ENCODE peak calls at places on chromosomes 6 and 20, in six cellular contexts. H, F, J, V, Y and P are unnamed samples.

GRCh38 chr6:78502386-78502887 is 364.9 kb upstream of the IRAK1BP1 start:
- DNase-seq in H (no peak), F (no peak), J (no peak), V (no peak), Y (no peak), P (no peak)

GRCh38 chr6:159693128-159693893 is at the start of gene SOD2:
- DNase-seq in H (peak; percentile 79), F (peak; percentile 84), J (peak; percentile 93), V (peak; percentile 83), Y (peak; percentile 75), P (peak; percentile 90)

GRCh38 chr6:166683477-166683876 is 56.4 kb upstream of the RPS6KA2 start:
- DNase-seq in H (no peak), F (no peak), J (no peak), V (no peak), Y (no peak), P (no peak)

GRCh38 chr6:48542191-48542590 is 431.2 kb upstream of the PTCHD4 start:
- DNase-seq in H (no peak), F (no peak), J (no peak), V (no peak), Y (no peak), P (no peak)

GRCh38 chr6:33670971-33671370 is 40.5 kb downstream of the UQCC2 start:
- DNase-seq in H (no peak), F (no peak), J (no peak), V (no peak), Y (no peak), P (no peak)

GRCh38 chr6:36913082-36913481 is 27.3 kb downstream of the C6orf89 start:
- DNase-seq in H (no peak), F (no peak), J (no peak), V (no peak), Y (no peak), P (no peak)

GRCh38 chr6:95352064-95352463 is 225.3 kb upstream of the MANEA start:
- DNase-seq in H (no peak), F (no peak), J (no peak), V (no peak), Y (no peak), P (no peak)

GRCh38 chr6:137248702-137249101 is 29.5 kb upstream of the IFNGR1 start:
- DNase-seq in H (no peak), F (no peak), J (no peak), V (no peak), Y (no peak), P (no peak)

GRCh38 chr6:44956426-44956825 is 371.7 kb upstream of the RUNX2 start:
- DNase-seq in H (no peak), F (no peak), J (no peak), V (no peak), Y (no peak), P (no peak)

GRCh38 chr20:12207875-12208274 is 290.2 kb downstream of the BTBD3 start:
- DNase-seq in H (no peak), F (peak; percentile 8), J (no peak), V (no peak), Y (no peak), P (no peak)

GRCh38 chr6:90978046-90978445 is 391.2 kb upstream of the MAP3K7 start:
- DNase-seq in H (no peak), F (no peak), J (no peak), V (no peak), Y (no peak), P (no peak)

GRCh38 chr6:105452924-105453756 is 50.3 kb upstream of the PREP start:
- DNase-seq in H (peak; percentile 27), F (no peak), J (peak; percentile 28), V (peak; percentile 15), Y (no peak), P (peak; percentile 48)

GRCh38 chr6:142942805-142943227 is 2.2 kb downstream of the HIVEP2 start:
- DNase-seq in H (no peak), F (no peak), J (no peak), V (no peak), Y (no peak), P (peak; percentile 55)

GRCh38 chr20:60718743-60719142 is 533.3 kb upstream of the CDH4 start:
- DNase-seq in H (no peak), F (no peak), J (no peak), V (no peak), Y (no peak), P (no peak)

GRCh38 chr6:33721529-33721928 is 10.0 kb upstream of the UQCC2 start:
- DNase-seq in H (no peak), F (no peak), J (no peak), V (no peak), Y (no peak), P (no peak)

GRCh38 chr6:75221107-75221506 is 15.3 kb upstream of the COL12A1 start:
- DNase-seq in H (no peak), F (no peak), J (no peak), V (no peak), Y (no peak), P (no peak)

GRCh38 chr20:53915459-53916172 is 154.8 kb downstream of the BCAS1 start:
- DNase-seq in H (peak; percentile 97), F (peak; percentile 59), J (peak; percentile 96), V (peak; percentile 92), Y (peak; percentile 80), P (peak; percentile 88)

GRCh38 chr6:89002523-89002922 is 39.1 kb upstream of the RNGTT start:
- DNase-seq in H (no peak), F (no peak), J (no peak), V (no peak), Y (no peak), P (no peak)

GRCh38 chr20:24938498-24938897 is 10.6 kb upstream of the CST7 start:
- DNase-seq in H (no peak), F (no peak), J (no peak), V (no peak), Y (no peak), P (no peak)

GRCh38 chr6:152461556-152461955 is 175.6 kb downstream of the SYNE1 start:
- DNase-seq in H (no peak), F (no peak), J (no peak), V (no peak), Y (no peak), P (no peak)

GRCh38 chr6:127976111-127976510 is 75.3 kb upstream of the THEMIS start:
- DNase-seq in H (no peak), F (no peak), J (no peak), V (no peak), Y (no peak), P (no peak)

GRCh38 chr6:155237613-155238012 is 26.2 kb upstream of the CLDN20 start:
- DNase-seq in H (no peak), F (no peak), J (no peak), V (no peak), Y (no peak), P (no peak)

GRCh38 chr6:110055387-110055735 is 77.2 kb downstream of the GPR6 start:
- DNase-seq in H (no peak), F (no peak), J (no peak), V (no peak), Y (no peak), P (no peak)

GRCh38 chr6:74182992-74183391 is 487.0 kb downstream of the CD109 start:
- DNase-seq in H (peak; percentile 25), F (no peak), J (no peak), V (no peak), Y (no peak), P (no peak)

GRCh38 chr6:124742971-124743370 is 219.3 kb upstream of the RNF217 start:
- DNase-seq in H (no peak), F (no peak), J (no peak), V (no peak), Y (no peak), P (no peak)

GRCh38 chr6:2938632-2939083 is 32.7 kb downstream of the SERPINB6 start:
- DNase-seq in H (no peak), F (no peak), J (no peak), V (no peak), Y (no peak), P (no peak)

GRCh38 chr6:17673543-17674254 is 33.0 kb downstream of the NUP153 start:
- DNase-seq in H (no peak), F (no peak), J (no peak), V (no peak), Y (no peak), P (no peak)

GRCh38 chr20:63553933-63554290 is at the start of gene FNDC11:
- DNase-seq in H (no peak), F (peak; percentile 49), J (peak; percentile 66), V (no peak), Y (peak; percentile 54), P (no peak)

GRCh38 chr20:4076671-4077070 is 61.3 kb upstream of the RNF24 start:
- DNase-seq in H (no peak), F (no peak), J (no peak), V (no peak), Y (no peak), P (no peak)

GRCh38 chr6:75167851-75168250 is 38.0 kb downstream of the COL12A1 start:
- DNase-seq in H (no peak), F (no peak), J (no peak), V (no peak), Y (no peak), P (no peak)

GRCh38 chr6:2215342-2215741 is 30.1 kb downstream of the GMDS start:
- DNase-seq in H (no peak), F (no peak), J (no peak), V (no peak), Y (no peak), P (no peak)

GRCh38 chr20:59253325-59253724 is 47.1 kb upstream of the EDN3 start:
- DNase-seq in H (no peak), F (no peak), J (no peak), V (no peak), Y (peak; percentile 23), P (peak; percentile 53)

GRCh38 chr6:6491761-6492160 is 96.8 kb upstream of the LY86 start:
- DNase-seq in H (no peak), F (no peak), J (no peak), V (no peak), Y (no peak), P (no peak)

GRCh38 chr20:63286781-63287696 is 5.9 kb upstream of the COL20A1 start:
- DNase-seq in H (no peak), F (no peak), J (no peak), V (no peak), Y (no peak), P (no peak)

GRCh38 chr20:15011631-15012030 is 674.2 kb upstream of the FLRT3 start:
- DNase-seq in H (no peak), F (no peak), J (no peak), V (no peak), Y (no peak), P (no peak)

GRCh38 chr6:40177596-40177995 is 243.3 kb upstream of the MOCS1 start:
- DNase-seq in H (no peak), F (no peak), J (no peak), V (no peak), Y (no peak), P (no peak)

GRCh38 chr20:41138527-41139226 is 1.3 kb downstream of the PLCG1 start:
- DNase-seq in H (no peak), F (peak; percentile 57), J (peak; percentile 39), V (no peak), Y (peak; percentile 22), P (peak; percentile 49)

GRCh38 chr6:144248470-144249301 is 36.4 kb upstream of the UTRN start:
- DNase-seq in H (no peak), F (no peak), J (no peak), V (no peak), Y (no peak), P (no peak)

GRCh38 chr20:54140486-54140885 is 33.3 kb downstream of the CYP24A1 start:
- DNase-seq in H (no peak), F (no peak), J (no peak), V (no peak), Y (no peak), P (no peak)